ENCODE peak calls at places on chromosomes 11 and 22, in nine cellular contexts. One of them, this sample, is unnamed.

GRCh38 chr11:11243790-11244469 is 109.1 kb downstream of the CSNK2A3 start:
- DNase-seq in ovary: peak
- DNase-seq in psoas muscle: peak
- DNase-seq in GM12864: no peak
- DNase-seq in stomach: no peak
- DNase-seq in fibroblast of lung: no peak
- DNase-seq in IMR-90: no peak
- DNase-seq in activated CD4-positive, alpha-beta memory T cell treated with anti-CD3 and anti-CD28 coated beads for 36 hours: peak
- DNase-seq in fibroblast of gingiva: no peak
- DNase-seq in this sample: no peak

GRCh38 chr11:130213143-130213978 is 53.8 kb downstream of the ST14 start:
- DNase-seq in ovary: peak
- DNase-seq in psoas muscle: peak
- DNase-seq in GM12864: no peak
- DNase-seq in stomach: peak
- DNase-seq in fibroblast of lung: peak
- DNase-seq in IMR-90: peak
- DNase-seq in activated CD4-positive, alpha-beta memory T cell treated with anti-CD3 and anti-CD28 coated beads for 36 hours: peak
- DNase-seq in fibroblast of gingiva: no peak
- DNase-seq in this sample: peak

GRCh38 chr22:40509401-40510134 is 127.0 kb downstream of the MRTFA start:
- DNase-seq in ovary: peak
- DNase-seq in psoas muscle: peak
- DNase-seq in GM12864: no peak
- DNase-seq in stomach: peak
- DNase-seq in fibroblast of lung: peak
- DNase-seq in IMR-90: peak
- DNase-seq in activated CD4-positive, alpha-beta memory T cell treated with anti-CD3 and anti-CD28 coated beads for 36 hours: no peak
- DNase-seq in fibroblast of gingiva: peak
- DNase-seq in this sample: no peak

GRCh38 chr11:63375434-63375833 is 5.8 kb downstream of the SLC22A9 start:
- DNase-seq in ovary: no peak
- DNase-seq in psoas muscle: no peak
- DNase-seq in GM12864: no peak
- DNase-seq in stomach: no peak
- DNase-seq in fibroblast of lung: no peak
- DNase-seq in IMR-90: no peak
- DNase-seq in activated CD4-positive, alpha-beta memory T cell treated with anti-CD3 and anti-CD28 coated beads for 36 hours: no peak
- DNase-seq in fibroblast of gingiva: no peak
- DNase-seq in this sample: no peak

GRCh38 chr22:50498322-50498861 is 9.1 kb downstream of the LMF2 start:
- DNase-seq in ovary: peak
- DNase-seq in psoas muscle: no peak
- DNase-seq in GM12864: no peak
- DNase-seq in stomach: peak
- DNase-seq in fibroblast of lung: peak
- DNase-seq in IMR-90: peak
- DNase-seq in activated CD4-positive, alpha-beta memory T cell treated with anti-CD3 and anti-CD28 coated beads for 36 hours: peak
- DNase-seq in fibroblast of gingiva: peak
- DNase-seq in this sample: peak

GRCh38 chr11:12180257-12181205 is 70.1 kb downstream of the MICAL2 start:
- DNase-seq in ovary: no peak
- DNase-seq in psoas muscle: no peak
- DNase-seq in GM12864: no peak
- DNase-seq in stomach: no peak
- DNase-seq in fibroblast of lung: peak
- DNase-seq in IMR-90: no peak
- DNase-seq in activated CD4-positive, alpha-beta memory T cell treated with anti-CD3 and anti-CD28 coated beads for 36 hours: no peak
- DNase-seq in fibroblast of gingiva: no peak
- DNase-seq in this sample: no peak

GRCh38 chr11:114448749-114449484 is 9.7 kb downstream of the REXO2 start:
- DNase-seq in ovary: no peak
- DNase-seq in psoas muscle: no peak
- DNase-seq in GM12864: no peak
- DNase-seq in stomach: no peak
- DNase-seq in fibroblast of lung: no peak
- DNase-seq in IMR-90: peak
- DNase-seq in activated CD4-positive, alpha-beta memory T cell treated with anti-CD3 and anti-CD28 coated beads for 36 hours: no peak
- DNase-seq in fibroblast of gingiva: peak
- DNase-seq in this sample: no peak

GRCh38 chr11:396511-396947 is 2.5 kb downstream of the PKP3 start:
- DNase-seq in ovary: no peak
- DNase-seq in psoas muscle: no peak
- DNase-seq in GM12864: no peak
- DNase-seq in stomach: no peak
- DNase-seq in fibroblast of lung: peak
- DNase-seq in IMR-90: no peak
- DNase-seq in activated CD4-positive, alpha-beta memory T cell treated with anti-CD3 and anti-CD28 coated beads for 36 hours: no peak
- DNase-seq in fibroblast of gingiva: no peak
- DNase-seq in this sample: no peak

GRCh38 chr11:130141561-130142341 is 17.8 kb upstream of the ST14 start:
- DNase-seq in ovary: no peak
- DNase-seq in psoas muscle: no peak
- DNase-seq in GM12864: no peak
- DNase-seq in stomach: no peak
- DNase-seq in fibroblast of lung: peak
- DNase-seq in IMR-90: peak
- DNase-seq in activated CD4-positive, alpha-beta memory T cell treated with anti-CD3 and anti-CD28 coated beads for 36 hours: no peak
- DNase-seq in fibroblast of gingiva: peak
- DNase-seq in this sample: no peak

GRCh38 chr11:57480409-57481137 is 20.2 kb downstream of the RTN4RL2 start:
- DNase-seq in ovary: peak
- DNase-seq in psoas muscle: peak
- DNase-seq in GM12864: no peak
- DNase-seq in stomach: peak
- DNase-seq in fibroblast of lung: no peak
- DNase-seq in IMR-90: peak
- DNase-seq in activated CD4-positive, alpha-beta memory T cell treated with anti-CD3 and anti-CD28 coated beads for 36 hours: peak
- DNase-seq in fibroblast of gingiva: peak
- DNase-seq in this sample: no peak

GRCh38 chr11:100004541-100004940 is 682.5 kb upstream of the ARHGAP42 start:
- DNase-seq in ovary: no peak
- DNase-seq in psoas muscle: no peak
- DNase-seq in GM12864: no peak
- DNase-seq in stomach: no peak
- DNase-seq in fibroblast of lung: no peak
- DNase-seq in IMR-90: no peak
- DNase-seq in activated CD4-positive, alpha-beta memory T cell treated with anti-CD3 and anti-CD28 coated beads for 36 hours: no peak
- DNase-seq in fibroblast of gingiva: no peak
- DNase-seq in this sample: no peak

GRCh38 chr11:72578051-72578450 is 96.2 kb downstream of the PDE2A start:
- DNase-seq in ovary: no peak
- DNase-seq in psoas muscle: no peak
- DNase-seq in GM12864: no peak
- DNase-seq in stomach: no peak
- DNase-seq in fibroblast of lung: no peak
- DNase-seq in IMR-90: no peak
- DNase-seq in activated CD4-positive, alpha-beta memory T cell treated with anti-CD3 and anti-CD28 coated beads for 36 hours: no peak
- DNase-seq in fibroblast of gingiva: no peak
- DNase-seq in this sample: peak

GRCh38 chr11:10640308-10640707 is 53.2 kb downstream of the IRAG1 start:
- DNase-seq in ovary: no peak
- DNase-seq in psoas muscle: no peak
- DNase-seq in GM12864: no peak
- DNase-seq in stomach: no peak
- DNase-seq in fibroblast of lung: no peak
- DNase-seq in IMR-90: no peak
- DNase-seq in activated CD4-positive, alpha-beta memory T cell treated with anti-CD3 and anti-CD28 coated beads for 36 hours: no peak
- DNase-seq in fibroblast of gingiva: no peak
- DNase-seq in this sample: no peak

GRCh38 chr11:65425105-65425970 is 2.7 kb downstream of the NEAT1 start:
- DNase-seq in ovary: no peak
- DNase-seq in psoas muscle: no peak
- DNase-seq in GM12864: no peak
- DNase-seq in stomach: peak
- DNase-seq in fibroblast of lung: peak
- DNase-seq in IMR-90: peak
- DNase-seq in activated CD4-positive, alpha-beta memory T cell treated with anti-CD3 and anti-CD28 coated beads for 36 hours: peak
- DNase-seq in fibroblast of gingiva: peak
- DNase-seq in this sample: peak

GRCh38 chr22:41576877-41577276 is 12.8 kb downstream of the PMM1 start:
- DNase-seq in ovary: no peak
- DNase-seq in psoas muscle: peak
- DNase-seq in GM12864: no peak
- DNase-seq in stomach: peak
- DNase-seq in fibroblast of lung: peak
- DNase-seq in IMR-90: peak
- DNase-seq in activated CD4-positive, alpha-beta memory T cell treated with anti-CD3 and anti-CD28 coated beads for 36 hours: peak
- DNase-seq in fibroblast of gingiva: peak
- DNase-seq in this sample: no peak

GRCh38 chr11:22510010-22510409 is 115.6 kb downstream of the FANCF start:
- DNase-seq in ovary: no peak
- DNase-seq in psoas muscle: no peak
- DNase-seq in GM12864: no peak
- DNase-seq in stomach: no peak
- DNase-seq in fibroblast of lung: no peak
- DNase-seq in IMR-90: no peak
- DNase-seq in activated CD4-positive, alpha-beta memory T cell treated with anti-CD3 and anti-CD28 coated beads for 36 hours: no peak
- DNase-seq in fibroblast of gingiva: peak
- DNase-seq in this sample: no peak

GRCh38 chr11:8023831-8024555 is 36.9 kb downstream of the EIF3F start:
- DNase-seq in ovary: no peak
- DNase-seq in psoas muscle: no peak
- DNase-seq in GM12864: no peak
- DNase-seq in stomach: no peak
- DNase-seq in fibroblast of lung: peak
- DNase-seq in IMR-90: peak
- DNase-seq in activated CD4-positive, alpha-beta memory T cell treated with anti-CD3 and anti-CD28 coated beads for 36 hours: no peak
- DNase-seq in fibroblast of gingiva: no peak
- DNase-seq in this sample: no peak

GRCh38 chr11:110513521-110514450 is 84.0 kb downstream of the FDX1 start:
- DNase-seq in ovary: no peak
- DNase-seq in psoas muscle: no peak
- DNase-seq in GM12864: no peak
- DNase-seq in stomach: no peak
- DNase-seq in fibroblast of lung: peak
- DNase-seq in IMR-90: peak
- DNase-seq in activated CD4-positive, alpha-beta memory T cell treated with anti-CD3 and anti-CD28 coated beads for 36 hours: no peak
- DNase-seq in fibroblast of gingiva: peak
- DNase-seq in this sample: no peak

GRCh38 chr11:707817-708420 is 1.9 kb downstream of the EPS8L2 start:
- DNase-seq in ovary: no peak
- DNase-seq in psoas muscle: no peak
- DNase-seq in GM12864: no peak
- DNase-seq in stomach: peak
- DNase-seq in fibroblast of lung: peak
- DNase-seq in IMR-90: no peak
- DNase-seq in activated CD4-positive, alpha-beta memory T cell treated with anti-CD3 and anti-CD28 coated beads for 36 hours: no peak
- DNase-seq in fibroblast of gingiva: no peak
- DNase-seq in this sample: no peak

GRCh38 chr11:44469412-44469811 is 96.1 kb upstream of the CD82 start:
- DNase-seq in ovary: no peak
- DNase-seq in psoas muscle: no peak
- DNase-seq in GM12864: no peak
- DNase-seq in stomach: no peak
- DNase-seq in fibroblast of lung: no peak
- DNase-seq in IMR-90: no peak
- DNase-seq in activated CD4-positive, alpha-beta memory T cell treated with anti-CD3 and anti-CD28 coated beads for 36 hours: no peak
- DNase-seq in fibroblast of gingiva: no peak
- DNase-seq in this sample: no peak

GRCh38 chr11:112159098-112159761 is 4.7 kb downstream of the IL18 start:
- DNase-seq in ovary: no peak
- DNase-seq in psoas muscle: no peak
- DNase-seq in GM12864: no peak
- DNase-seq in stomach: no peak
- DNase-seq in fibroblast of lung: no peak
- DNase-seq in IMR-90: no peak
- DNase-seq in activated CD4-positive, alpha-beta memory T cell treated with anti-CD3 and anti-CD28 coated beads for 36 hours: no peak
- DNase-seq in fibroblast of gingiva: no peak
- DNase-seq in this sample: no peak

GRCh38 chr11:63608353-63609345 is 5.6 kb downstream of the PLAAT3 start:
- DNase-seq in ovary: no peak
- DNase-seq in psoas muscle: no peak
- DNase-seq in GM12864: no peak
- DNase-seq in stomach: peak
- DNase-seq in fibroblast of lung: peak
- DNase-seq in IMR-90: peak
- DNase-seq in activated CD4-positive, alpha-beta memory T cell treated with anti-CD3 and anti-CD28 coated beads for 36 hours: no peak
- DNase-seq in fibroblast of gingiva: peak
- DNase-seq in this sample: peak

GRCh38 chr11:43895601-43896000 is 15.0 kb downstream of the ALKBH3 start:
- DNase-seq in ovary: no peak
- DNase-seq in psoas muscle: no peak
- DNase-seq in GM12864: no peak
- DNase-seq in stomach: no peak
- DNase-seq in fibroblast of lung: no peak
- DNase-seq in IMR-90: no peak
- DNase-seq in activated CD4-positive, alpha-beta memory T cell treated with anti-CD3 and anti-CD28 coated beads for 36 hours: no peak
- DNase-seq in fibroblast of gingiva: no peak
- DNase-seq in this sample: no peak

GRCh38 chr11:45993438-45994064 is 71.1 kb downstream of the LARGE2 start:
- DNase-seq in ovary: peak
- DNase-seq in psoas muscle: peak
- DNase-seq in GM12864: no peak
- DNase-seq in stomach: no peak
- DNase-seq in fibroblast of lung: peak
- DNase-seq in IMR-90: no peak
- DNase-seq in activated CD4-positive, alpha-beta memory T cell treated with anti-CD3 and anti-CD28 coated beads for 36 hours: no peak
- DNase-seq in fibroblast of gingiva: peak
- DNase-seq in this sample: no peak

GRCh38 chr11:91960770-91961169 is 263.8 kb upstream of the FAT3 start:
- DNase-seq in ovary: no peak
- DNase-seq in psoas muscle: no peak
- DNase-seq in GM12864: no peak
- DNase-seq in stomach: no peak
- DNase-seq in fibroblast of lung: no peak
- DNase-seq in IMR-90: no peak
- DNase-seq in activated CD4-positive, alpha-beta memory T cell treated with anti-CD3 and anti-CD28 coated beads for 36 hours: no peak
- DNase-seq in fibroblast of gingiva: no peak
- DNase-seq in this sample: no peak

GRCh38 chr11:83252266-83252665 is 33.9 kb downstream of the CCDC90B start:
- DNase-seq in ovary: no peak
- DNase-seq in psoas muscle: no peak
- DNase-seq in GM12864: no peak
- DNase-seq in stomach: no peak
- DNase-seq in fibroblast of lung: no peak
- DNase-seq in IMR-90: no peak
- DNase-seq in activated CD4-positive, alpha-beta memory T cell treated with anti-CD3 and anti-CD28 coated beads for 36 hours: no peak
- DNase-seq in fibroblast of gingiva: no peak
- DNase-seq in this sample: no peak

GRCh38 chr22:23532756-23533155 is 47.3 kb downstream of the IGLL1 start:
- DNase-seq in ovary: peak
- DNase-seq in psoas muscle: no peak
- DNase-seq in GM12864: no peak
- DNase-seq in stomach: no peak
- DNase-seq in fibroblast of lung: no peak
- DNase-seq in IMR-90: no peak
- DNase-seq in activated CD4-positive, alpha-beta memory T cell treated with anti-CD3 and anti-CD28 coated beads for 36 hours: no peak
- DNase-seq in fibroblast of gingiva: no peak
- DNase-seq in this sample: peak

GRCh38 chr11:34050536-34050935 is 995 bp upstream of the CAPRIN1 start:
- DNase-seq in ovary: no peak
- DNase-seq in psoas muscle: no peak
- DNase-seq in GM12864: no peak
- DNase-seq in stomach: no peak
- DNase-seq in fibroblast of lung: no peak
- DNase-seq in IMR-90: peak
- DNase-seq in activated CD4-positive, alpha-beta memory T cell treated with anti-CD3 and anti-CD28 coated beads for 36 hours: no peak
- DNase-seq in fibroblast of gingiva: peak
- DNase-seq in this sample: no peak

GRCh38 chr11:48106166-48106565 is 110.4 kb upstream of the OR4B1 start:
- DNase-seq in ovary: no peak
- DNase-seq in psoas muscle: no peak
- DNase-seq in GM12864: peak
- DNase-seq in stomach: no peak
- DNase-seq in fibroblast of lung: no peak
- DNase-seq in IMR-90: no peak
- DNase-seq in activated CD4-positive, alpha-beta memory T cell treated with anti-CD3 and anti-CD28 coated beads for 36 hours: no peak
- DNase-seq in fibroblast of gingiva: no peak
- DNase-seq in this sample: no peak

GRCh38 chr11:10906521-10906920 is 48.7 kb upstream of the ZBED5 start:
- DNase-seq in ovary: no peak
- DNase-seq in psoas muscle: no peak
- DNase-seq in GM12864: no peak
- DNase-seq in stomach: no peak
- DNase-seq in fibroblast of lung: peak
- DNase-seq in IMR-90: peak
- DNase-seq in activated CD4-positive, alpha-beta memory T cell treated with anti-CD3 and anti-CD28 coated beads for 36 hours: no peak
- DNase-seq in fibroblast of gingiva: peak
- DNase-seq in this sample: no peak

GRCh38 chr22:45502215-45503070 is at the start of gene FBLN1:
- DNase-seq in ovary: peak
- DNase-seq in psoas muscle: peak
- DNase-seq in GM12864: no peak
- DNase-seq in stomach: no peak
- DNase-seq in fibroblast of lung: peak
- DNase-seq in IMR-90: no peak
- DNase-seq in activated CD4-positive, alpha-beta memory T cell treated with anti-CD3 and anti-CD28 coated beads for 36 hours: no peak
- DNase-seq in fibroblast of gingiva: peak
- DNase-seq in this sample: no peak

This sample was measured in suprapubic skin.